ENCODE peak calls at places on chromosomes 16 and 17, in five cellular contexts. R is IMR-90; X is thoracic aorta; P is naive thymus-derived CD4-positive, alpha-beta T cell; S is tibial artery. U is an unnamed sample.

GRCh38 chr17:76276069-76276431 is 10.9 kb downstream of the UBALD2 start:
- DNase-seq in R (no peak), X (no peak), P (no peak), S (no peak), U (no peak)

GRCh38 chr16:89177501-89177900 is 6.0 kb downstream of the CDH15 start:
- DNase-seq in R (no peak), X (no peak), P (no peak), S (no peak), U (no peak)

GRCh38 chr16:13866073-13866472 is 53.9 kb upstream of the ERCC4 start:
- DNase-seq in R (peak; percentile 73), X (no peak), P (peak; percentile 7), S (peak; percentile 49), U (no peak)

GRCh38 chr17:55635253-55635766 is 87.4 kb downstream of the TMEM100 start:
- DNase-seq in R (peak; percentile 2), X (no peak), P (no peak), S (no peak), U (no peak)

GRCh38 chr17:80850817-80851216 is 140.8 kb upstream of the CHMP6 start:
- DNase-seq in R (peak; percentile 74), X (no peak), P (no peak), S (no peak), U (peak; percentile 77)

GRCh38 chr16:25875956-25876608 is 184.3 kb downstream of the HS3ST4 start:
- DNase-seq in R (no peak), X (no peak), P (no peak), S (no peak), U (no peak)

GRCh38 chr17:65750678-65751077 is 189.2 kb upstream of the AXIN2 start:
- DNase-seq in R (peak; percentile 89), X (no peak), P (peak; percentile 68), S (no peak), U (peak; percentile 91)

GRCh38 chr16:55465077-55465896 is 13.7 kb upstream of the MMP2 start:
- DNase-seq in R (peak; percentile 79), X (peak; percentile 74), P (peak; percentile 83), S (peak; percentile 92), U (no peak)

GRCh38 chr16:89574681-89575246 is 794 bp upstream of the CPNE7 start:
- DNase-seq in R (peak; percentile 61), X (no peak), P (peak; percentile 42), S (no peak), U (peak; percentile 65)

GRCh38 chr17:29677139-29677834 is 54.6 kb upstream of the CORO6 start:
- DNase-seq in R (no peak), X (no peak), P (no peak), S (peak; percentile 82), U (no peak)

GRCh38 chr17:44847581-44847980 is at the start of gene HIGD1B:
- DNase-seq in R (no peak), X (no peak), P (no peak), S (no peak), U (no peak)

GRCh38 chr16:86428729-86429472 is 81.4 kb upstream of the FOXF1 start:
- DNase-seq in R (no peak), X (no peak), P (no peak), S (no peak), U (no peak)

GRCh38 chr16:84929421-84930297 is 81.7 kb downstream of the ZDHHC7 start:
- DNase-seq in R (no peak), X (no peak), P (no peak), S (peak; percentile 53), U (no peak)

GRCh38 chr17:59840329-59840907 is 52.3 kb downstream of the TUBD1 start:
- DNase-seq in R (no peak), X (no peak), P (no peak), S (no peak), U (no peak)

GRCh38 chr17:42009170-42009569 is 8.1 kb downstream of the DNAJC7 start:
- DNase-seq in R (no peak), X (no peak), P (no peak), S (no peak), U (no peak)

GRCh38 chr17:6094453-6094852 is 24.3 kb downstream of the WSCD1 start:
- DNase-seq in R (no peak), X (no peak), P (no peak), S (no peak), U (no peak)

GRCh38 chr17:41505836-41506767 is 690 bp upstream of the KRT13 start:
- DNase-seq in R (no peak), X (no peak), P (no peak), S (no peak), U (no peak)

GRCh38 chr16:28003021-28003865 is 60.3 kb downstream of the GSG1L start:
- DNase-seq in R (no peak), X (no peak), P (no peak), S (no peak), U (no peak)

GRCh38 chr16:20966746-20967145 is 66.2 kb downstream of the LYRM1 start:
- DNase-seq in R (no peak), X (no peak), P (no peak), S (no peak), U (no peak)

GRCh38 chr17:16288860-16289571 is 64.3 kb downstream of the CENPV start:
- DNase-seq in R (peak; percentile 53), X (no peak), P (no peak), S (no peak), U (no peak)

GRCh38 chr16:3243882-3244281 is 8.9 kb upstream of the ZNF200 start:
- DNase-seq in R (no peak), X (no peak), P (no peak), S (no peak), U (no peak)

GRCh38 chr17:46061435-46061834 is 62.4 kb downstream of the STH start:
- DNase-seq in R (no peak), X (no peak), P (no peak), S (no peak), U (no peak)

GRCh38 chr16:51426276-51426675 is 275.2 kb upstream of the SALL1 start:
- DNase-seq in R (no peak), X (no peak), P (no peak), S (no peak), U (no peak)

DNA sequence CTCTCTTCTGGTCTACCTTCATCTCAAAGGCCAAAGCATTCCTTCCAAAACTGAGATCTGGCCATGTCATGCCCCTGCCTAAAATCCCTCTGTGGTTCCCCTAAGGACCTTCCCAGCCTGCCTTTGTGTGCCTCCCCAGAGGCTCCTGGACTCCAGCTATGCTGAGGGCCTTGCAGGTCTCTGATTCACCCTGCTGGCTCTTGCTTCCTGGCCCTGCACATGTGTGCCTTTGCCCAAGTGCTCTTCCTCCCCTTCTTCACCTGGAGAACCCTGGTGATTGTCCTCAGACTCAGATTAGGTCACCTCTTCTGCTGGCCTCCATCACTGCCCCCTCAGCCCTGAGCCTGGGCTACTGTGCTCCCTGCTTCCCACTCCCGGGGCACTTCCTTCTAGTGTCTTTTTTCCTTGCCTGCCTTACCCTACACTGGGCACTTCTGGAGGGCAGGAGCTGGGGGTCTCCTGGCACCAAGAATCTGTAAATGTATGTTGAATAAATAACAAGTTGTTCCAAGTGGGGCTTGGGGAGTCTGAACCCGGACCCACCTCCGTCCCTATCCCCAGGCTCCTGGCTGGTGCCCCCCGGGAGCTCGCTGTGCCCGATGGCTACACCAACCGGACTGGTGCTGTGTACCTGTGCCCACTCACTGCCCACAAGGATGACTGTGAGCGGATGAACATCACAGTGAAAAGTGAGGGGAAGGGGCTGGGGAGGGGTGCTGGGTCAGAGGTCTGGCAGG is 7.8 kb downstream of the ITGA3 start:
- DNase-seq in R (peak; percentile 52), X (no peak), P (no peak), S (no peak), U (peak; percentile 72)
- H3K27ac ChIP-seq in R (peak overlapping the region; percentile 94), X (peak overlapping the region; percentile 98), P (no peak overlapping the region), S (peak overlapping the region; percentile 97), U (peak overlapping the region; percentile 100)

DNA sequence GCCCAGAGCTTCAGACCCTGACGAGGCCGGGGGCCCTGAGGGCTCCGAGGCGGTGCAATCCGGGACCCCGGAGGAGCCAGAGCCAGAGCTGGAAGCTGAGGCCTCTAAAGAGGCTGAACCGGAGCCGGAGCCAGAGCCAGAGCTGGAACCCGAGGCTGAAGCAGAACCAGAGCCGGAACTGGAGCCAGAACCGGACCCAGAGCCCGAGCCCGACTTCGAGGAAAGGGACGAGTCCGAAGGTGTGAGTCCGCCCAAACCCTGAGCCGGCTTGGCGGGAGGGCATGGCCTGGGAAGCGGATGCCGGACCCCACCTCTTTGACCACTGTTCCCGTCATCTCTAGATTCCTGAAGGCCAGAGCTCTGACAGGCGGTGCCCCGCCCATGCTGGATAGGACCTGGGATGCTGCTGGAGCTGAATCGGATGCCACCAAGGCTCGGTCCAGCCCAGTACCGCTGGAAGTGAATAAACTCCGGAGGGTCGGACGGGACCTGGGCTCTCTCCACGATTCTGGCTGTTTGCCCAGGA is 4.4 kb downstream of the NOL3 start:
- DNase-seq in R (no peak), X (no peak), P (no peak), S (no peak), U (no peak)
- H3K4me3 ChIP-seq in R (no peak overlapping the region), X (peak overlapping the region; percentile 76), P (peak overlapping the region; percentile 61), S (peak overlapping the region; percentile 54), U (peak overlapping the region; percentile 31)

GRCh38 chr17:57553991-57554825 is 190.9 kb downstream of the CCDC182 start:
- DNase-seq in R (peak; percentile 43), X (no peak), P (no peak), S (no peak), U (no peak)

GRCh38 chr17:57554826-57555635 is 190.1 kb downstream of the CCDC182 start:
- DNase-seq in R (no peak), X (no peak), P (no peak), S (no peak), U (no peak)

GRCh38 chr17:57553525-57553924 is 191.6 kb downstream of the CCDC182 start:
- DNase-seq in R (peak; percentile 80), X (no peak), P (no peak), S (no peak), U (no peak)

GRCh38 chr17:57557363-57557762 is 187.7 kb downstream of the CCDC182 start:
- DNase-seq in R (no peak), X (no peak), P (no peak), S (no peak), U (no peak)

DNA sequence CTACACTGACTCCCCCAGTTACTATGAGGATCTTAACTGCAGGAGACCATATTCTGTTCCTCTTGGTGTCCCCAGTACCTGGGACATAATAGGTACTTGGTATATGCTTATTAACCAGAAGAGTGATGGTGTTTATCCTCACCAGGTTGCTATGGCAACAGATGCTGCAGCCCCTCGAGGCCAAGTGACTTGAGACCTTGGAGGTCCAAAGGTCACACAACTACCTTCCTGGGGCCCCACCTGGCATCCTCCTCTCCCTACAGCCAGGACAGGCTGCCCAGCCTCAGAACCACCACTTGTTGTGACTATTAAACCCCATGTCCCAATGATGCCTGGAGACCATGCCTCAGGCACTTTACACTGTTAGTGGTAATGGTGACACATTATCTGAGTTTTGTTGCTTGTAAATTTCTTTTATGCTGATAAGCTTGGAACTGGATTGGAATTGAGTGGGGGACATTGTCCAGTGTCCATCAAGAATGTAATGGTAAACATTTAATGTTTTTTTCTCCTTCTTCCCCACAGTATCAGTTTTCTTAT is 189.4 kb downstream of the CCDC182 start:
- DNase-seq in R (no peak), X (no peak), P (no peak), S (no peak), U (no peak)
- H3K4me1 ChIP-seq in R (peaks cover 17% of the 10 kb centered on the region), X (peaks cover 53% of the 10 kb centered on the region), P (peaks cover 14% of the 10 kb centered on the region), S (peaks cover 37% of the 10 kb centered on the region), U (peaks cover 12% of the 10 kb centered on the region)

GRCh38 chr16:56776562-56776961 is 46.6 kb downstream of the NUP93 start:
- DNase-seq in R (no peak), X (no peak), P (no peak), S (no peak), U (no peak)

GRCh38 chr16:56775162-56775561 is 45.2 kb downstream of the NUP93 start:
- DNase-seq in R (no peak), X (no peak), P (no peak), S (no peak), U (no peak)

GRCh38 chr16:56771558-56772279 is 41.8 kb downstream of the NUP93 start:
- DNase-seq in R (peak; percentile 61), X (no peak), P (no peak), S (no peak), U (no peak)

GRCh38 chr16:56773531-56773930 is 43.6 kb downstream of the NUP93 start:
- DNase-seq in R (no peak), X (no peak), P (no peak), S (no peak), U (no peak)

GRCh38 chr16:56774009-56774408 is 44.1 kb downstream of the NUP93 start:
- DNase-seq in R (no peak), X (no peak), P (no peak), S (no peak), U (no peak)
- H3K27ac ChIP-seq in R (no peak overlapping the region), X (no peak overlapping the region), P (no peak overlapping the region), S (no peak overlapping the region), U (no peak overlapping the region)

U was measured in RWPE2.